ENCODE peak calls at places on chromosome 12, in six cellular contexts. One of them, this sample, is unnamed.

GRCh38 chr12:82359115-82359478 is 768 bp downstream of the METTL25 start:
- DNase-seq in HCT116: no peak
- DNase-seq in H1: no peak
- DNase-seq in K562: peak
- DNase-seq in HepG2: no peak
- DNase-seq in GM12878: no peak
- DNase-seq in this sample: no peak

GRCh38 chr12:52903855-52904508 is 894 bp downstream of the KRT8 start:
- DNase-seq in HCT116: no peak
- DNase-seq in H1: no peak
- DNase-seq in K562: peak
- DNase-seq in HepG2: peak
- DNase-seq in GM12878: peak
- DNase-seq in this sample: no peak

GRCh38 chr12:67534671-67535070 is 113.9 kb upstream of the DYRK2 start:
- DNase-seq in HCT116: no peak
- DNase-seq in H1: no peak
- DNase-seq in K562: no peak
- DNase-seq in HepG2: no peak
- DNase-seq in GM12878: no peak
- DNase-seq in this sample: no peak

GRCh38 chr12:66555113-66555512 is 123.8 kb downstream of the GRIP1 start:
- DNase-seq in HCT116: no peak
- DNase-seq in H1: no peak
- DNase-seq in K562: no peak
- DNase-seq in HepG2: no peak
- DNase-seq in GM12878: no peak
- DNase-seq in this sample: no peak

GRCh38 chr12:8817856-8818255 is 4.6 kb upstream of the A2ML1 start:
- DNase-seq in HCT116: no peak
- DNase-seq in H1: no peak
- DNase-seq in K562: no peak
- DNase-seq in HepG2: no peak
- DNase-seq in GM12878: no peak
- DNase-seq in this sample: no peak

GRCh38 chr12:19431407-19432308 is 7.6 kb upstream of the AEBP2 start:
- DNase-seq in HCT116: no peak
- DNase-seq in H1: no peak
- DNase-seq in K562: no peak
- DNase-seq in HepG2: no peak
- DNase-seq in GM12878: peak
- DNase-seq in this sample: no peak

GRCh38 chr12:108633081-108633533 is 587 bp downstream of the SELPLG start:
- DNase-seq in HCT116: no peak
- DNase-seq in H1: no peak
- DNase-seq in K562: no peak
- DNase-seq in HepG2: no peak
- DNase-seq in GM12878: no peak
- DNase-seq in this sample: no peak

GRCh38 chr12:115075552-115076170 is 391.7 kb upstream of the TBX3 start:
- DNase-seq in HCT116: no peak
- DNase-seq in H1: no peak
- DNase-seq in K562: peak
- DNase-seq in HepG2: no peak
- DNase-seq in GM12878: no peak
- DNase-seq in this sample: no peak

GRCh38 chr12:101297661-101298060 is 17.8 kb downstream of the UTP20 start:
- DNase-seq in HCT116: no peak
- DNase-seq in H1: no peak
- DNase-seq in K562: no peak
- DNase-seq in HepG2: no peak
- DNase-seq in GM12878: no peak
- DNase-seq in this sample: no peak

GRCh38 chr12:110743571-110744093 is 941 bp upstream of the PPP1CC start:
- DNase-seq in HCT116: no peak
- DNase-seq in H1: no peak
- DNase-seq in K562: peak
- DNase-seq in HepG2: no peak
- DNase-seq in GM12878: no peak
- DNase-seq in this sample: no peak

GRCh38 chr12:131132118-131132892 is 178.6 kb downstream of the ADGRD1 start:
- DNase-seq in HCT116: peak
- DNase-seq in H1: peak
- DNase-seq in K562: peak
- DNase-seq in HepG2: peak
- DNase-seq in GM12878: no peak
- DNase-seq in this sample: peak

GRCh38 chr12:46825526-46826414 is at the start of gene SLC38A4:
- DNase-seq in HCT116: no peak
- DNase-seq in H1: no peak
- DNase-seq in K562: peak
- DNase-seq in HepG2: peak
- DNase-seq in GM12878: no peak
- DNase-seq in this sample: no peak

GRCh38 chr12:46824709-46825108 is 1.1 kb downstream of the SLC38A4 start:
- DNase-seq in HCT116: no peak
- DNase-seq in H1: no peak
- DNase-seq in K562: no peak
- DNase-seq in HepG2: no peak
- DNase-seq in GM12878: no peak
- DNase-seq in this sample: no peak
- H3K4me3 ChIP-seq in HCT116: no peak
- H3K4me3 ChIP-seq in H1: no peak
- H3K4me3 ChIP-seq in K562: no peak
- H3K4me3 ChIP-seq in HepG2: no peak
- H3K4me3 ChIP-seq in GM12878: no peak
- H3K4me3 ChIP-seq in this sample: no peak

GRCh38 chr12:105451211-105451610 is 120.7 kb downstream of the C12orf75 start:
- DNase-seq in HCT116: no peak
- DNase-seq in H1: no peak
- DNase-seq in K562: no peak
- DNase-seq in HepG2: no peak
- DNase-seq in GM12878: no peak
- DNase-seq in this sample: no peak
- TF ChIP-seq ZNF274 in HCT116: no peak
- TF ChIP-seq ZNF274 in H1: no peak
- TF ChIP-seq ZNF274 in K562: no peak
- TF ChIP-seq ZNF274 in HepG2: no peak
- TF ChIP-seq ZNF274 in GM12878: no peak
- TF ChIP-seq ZNF274 in this sample: no peak

GRCh38 chr12:77953515-77953914 is 122.8 kb downstream of the NAV3 start:
- DNase-seq in HCT116: no peak
- DNase-seq in H1: peak
- DNase-seq in K562: no peak
- DNase-seq in HepG2: no peak
- DNase-seq in GM12878: no peak
- DNase-seq in this sample: no peak

GRCh38 chr12:77954156-77954555 is 123.5 kb downstream of the NAV3 start:
- DNase-seq in HCT116: no peak
- DNase-seq in H1: no peak
- DNase-seq in K562: no peak
- DNase-seq in HepG2: no peak
- DNase-seq in GM12878: no peak
- DNase-seq in this sample: no peak

GRCh38 chr12:77957034-77957433 is 126.3 kb downstream of the NAV3 start:
- DNase-seq in HCT116: no peak
- DNase-seq in H1: no peak
- DNase-seq in K562: no peak
- DNase-seq in HepG2: no peak
- DNase-seq in GM12878: no peak
- DNase-seq in this sample: no peak
- H3K4me3 ChIP-seq in HCT116: no peak
- H3K4me3 ChIP-seq in H1: no peak
- H3K4me3 ChIP-seq in K562: no peak
- H3K4me3 ChIP-seq in HepG2: no peak
- H3K4me3 ChIP-seq in GM12878: no peak
- H3K4me3 ChIP-seq in this sample: no peak

GRCh38 chr12:120571299-120571698 is 9.9 kb downstream of the POP5 start:
- DNase-seq in HCT116: no peak
- DNase-seq in H1: no peak
- DNase-seq in K562: no peak
- DNase-seq in HepG2: no peak
- DNase-seq in GM12878: no peak
- DNase-seq in this sample: no peak

GRCh38 chr12:120574106-120574505 is 7.1 kb downstream of the POP5 start:
- DNase-seq in HCT116: no peak
- DNase-seq in H1: no peak
- DNase-seq in K562: no peak
- DNase-seq in HepG2: no peak
- DNase-seq in GM12878: no peak
- DNase-seq in this sample: no peak

GRCh38 chr12:120579179-120579578 is 2.0 kb downstream of the POP5 start:
- DNase-seq in HCT116: no peak
- DNase-seq in H1: no peak
- DNase-seq in K562: peak
- DNase-seq in HepG2: no peak
- DNase-seq in GM12878: no peak
- DNase-seq in this sample: no peak

GRCh38 chr12:120573560-120573959 is 7.6 kb downstream of the POP5 start:
- DNase-seq in HCT116: no peak
- DNase-seq in H1: no peak
- DNase-seq in K562: no peak
- DNase-seq in HepG2: no peak
- DNase-seq in GM12878: no peak
- DNase-seq in this sample: no peak
- TF ChIP-seq ZNF274 in HCT116: no peak
- TF ChIP-seq ZNF274 in H1: no peak
- TF ChIP-seq ZNF274 in K562: no peak
- TF ChIP-seq ZNF274 in HepG2: no peak
- TF ChIP-seq ZNF274 in GM12878: no peak
- TF ChIP-seq ZNF274 in this sample: no peak

GRCh38 chr12:77575376-77575775 is 255.3 kb upstream of the NAV3 start:
- DNase-seq in HCT116: no peak
- DNase-seq in H1: no peak
- DNase-seq in K562: no peak
- DNase-seq in HepG2: no peak
- DNase-seq in GM12878: no peak
- DNase-seq in this sample: no peak

GRCh38 chr12:77577756-77578155 is 252.9 kb upstream of the NAV3 start:
- DNase-seq in HCT116: no peak
- DNase-seq in H1: no peak
- DNase-seq in K562: no peak
- DNase-seq in HepG2: no peak
- DNase-seq in GM12878: no peak
- DNase-seq in this sample: no peak

DNA sequence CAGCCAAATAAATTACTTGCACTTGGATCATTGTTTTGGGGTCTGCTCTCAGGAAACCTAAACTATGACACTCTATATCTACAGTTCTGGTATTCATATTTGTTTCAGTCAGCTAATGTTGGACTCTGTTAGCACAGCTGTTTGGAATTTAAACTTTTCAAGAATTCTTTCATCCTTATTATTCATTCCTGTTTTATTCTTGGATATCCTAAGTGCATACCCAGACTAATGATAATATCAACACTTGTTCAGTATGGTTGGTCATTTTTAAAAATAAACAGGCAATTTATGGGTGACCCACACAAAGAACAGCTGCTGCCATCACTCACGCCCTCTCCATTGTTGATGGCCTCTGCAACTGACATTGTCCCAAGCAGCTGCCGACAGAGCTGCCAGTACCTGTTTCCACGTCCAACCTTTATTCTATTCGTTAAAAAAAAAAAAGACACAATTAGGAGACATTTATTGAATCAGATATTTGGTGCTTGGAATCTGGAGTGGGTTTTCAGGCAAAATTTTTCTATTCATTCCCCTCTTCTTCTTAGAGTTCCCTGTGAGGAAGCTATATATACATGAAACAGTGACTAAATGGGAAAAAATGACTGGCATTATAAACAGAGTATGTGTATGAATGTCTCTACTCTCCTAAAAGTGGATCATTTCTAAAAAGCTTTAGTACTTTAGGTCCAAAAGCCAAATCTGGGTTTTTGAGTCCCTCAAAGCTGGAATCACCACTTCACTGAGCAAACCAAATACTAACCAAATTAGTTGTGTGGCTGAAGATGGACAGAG is 252.0 kb upstream of the NAV3 start:
- DNase-seq in HCT116: no peak
- DNase-seq in H1: no peak
- DNase-seq in K562: no peak
- DNase-seq in HepG2: no peak
- DNase-seq in GM12878: no peak
- DNase-seq in this sample: no peak
- H3K4me3 ChIP-seq in HCT116: no peak
- H3K4me3 ChIP-seq in H1: no peak
- H3K4me3 ChIP-seq in K562: no peak
- H3K4me3 ChIP-seq in HepG2: no peak
- H3K4me3 ChIP-seq in GM12878: no peak
- H3K4me3 ChIP-seq in this sample: no peak

GRCh38 chr12:124625867-124626675 is 58.7 kb upstream of the NCOR2 start:
- DNase-seq in HCT116: no peak
- DNase-seq in H1: no peak
- DNase-seq in K562: peak
- DNase-seq in HepG2: peak
- DNase-seq in GM12878: no peak
- DNase-seq in this sample: no peak
- TF ChIP-seq ZNF274 in HCT116: no peak
- TF ChIP-seq ZNF274 in H1: no peak
- TF ChIP-seq ZNF274 in K562: no peak
- TF ChIP-seq ZNF274 in HepG2: no peak
- TF ChIP-seq ZNF274 in GM12878: no peak
- TF ChIP-seq ZNF274 in this sample: no peak

GRCh38 chr12:5456906-5457305 is 25.0 kb downstream of the NTF3 start:
- DNase-seq in HCT116: no peak
- DNase-seq in H1: no peak
- DNase-seq in K562: no peak
- DNase-seq in HepG2: no peak
- DNase-seq in GM12878: no peak
- DNase-seq in this sample: no peak
- H3K4me3 ChIP-seq in HCT116: no peak
- H3K4me3 ChIP-seq in H1: no peak
- H3K4me3 ChIP-seq in K562: no peak
- H3K4me3 ChIP-seq in HepG2: no peak
- H3K4me3 ChIP-seq in GM12878: no peak
- H3K4me3 ChIP-seq in this sample: no peak

GRCh38 chr12:16056910-16057309 is 145.8 kb downstream of the DERA start:
- DNase-seq in HCT116: no peak
- DNase-seq in H1: no peak
- DNase-seq in K562: no peak
- DNase-seq in HepG2: no peak
- DNase-seq in GM12878: no peak
- DNase-seq in this sample: no peak

GRCh38 chr12:16063728-16064127 is 152.6 kb downstream of the DERA start:
- DNase-seq in HCT116: no peak
- DNase-seq in H1: no peak
- DNase-seq in K562: no peak
- DNase-seq in HepG2: no peak
- DNase-seq in GM12878: no peak
- DNase-seq in this sample: no peak

GRCh38 chr12:16062611-16063010 is 151.5 kb downstream of the DERA start:
- DNase-seq in HCT116: no peak
- DNase-seq in H1: no peak
- DNase-seq in K562: no peak
- DNase-seq in HepG2: no peak
- DNase-seq in GM12878: no peak
- DNase-seq in this sample: no peak
- TF ChIP-seq ZNF274 in HCT116: no peak
- TF ChIP-seq ZNF274 in H1: no peak
- TF ChIP-seq ZNF274 in K562: no peak
- TF ChIP-seq ZNF274 in HepG2: no peak
- TF ChIP-seq ZNF274 in GM12878: no peak
- TF ChIP-seq ZNF274 in this sample: no peak

GRCh38 chr12:53987748-53988147 is 2.8 kb downstream of the HOXC10 start:
- DNase-seq in HCT116: no peak
- DNase-seq in H1: no peak
- DNase-seq in K562: peak
- DNase-seq in HepG2: no peak
- DNase-seq in GM12878: no peak
- DNase-seq in this sample: no peak
- H3K4me3 ChIP-seq in HCT116: no peak
- H3K4me3 ChIP-seq in H1: no peak
- H3K4me3 ChIP-seq in K562: no peak
- H3K4me3 ChIP-seq in HepG2: no peak
- H3K4me3 ChIP-seq in GM12878: no peak
- H3K4me3 ChIP-seq in this sample: no peak